ENCODE peak calls at places on chromosome 5, in nine cellular contexts. B is stimulated activated CD8-positive, alpha-beta memory T cell treated with anti-CD3 and anti-CD28 coated beads, Interleukin-4, amount 100 ng/mL, for 4 hours; K is Kasumi-1; I is osteocyte; M is A549; Y is T follicular helper cell; A is body of pancreas; R is ELF-1; J is HT1080. Q is an unnamed sample.

GRCh38 chr5:53302524-53302923 is 177.9 kb upstream of the FST start:
- DNase-seq in A (no peak), I (no peak), R (no peak), Y (no peak), M (no peak), B (no peak), J (no peak), K (no peak), Q (no peak)

GRCh38 chr5:84259221-84260045 is 125.2 kb downstream of the EDIL3 start:
- DNase-seq in J (no peak), A (no peak), K (no peak), B (no peak), Y (no peak), I (no peak), R (no peak), M (no peak), Q (no peak)

GRCh38 chr5:92703991-92704390 is 877.0 kb downstream of the NR2F1-AS1 start:
- DNase-seq in I (no peak), A (no peak), K (no peak), Y (no peak), J (no peak), M (no peak), B (no peak), R (no peak), Q (no peak)

GRCh38 chr5:167565555-167565954 is 725.9 kb upstream of the WWC1 start:
- DNase-seq in A (no peak), J (peak), K (no peak), B (no peak), Y (no peak), M (peak), R (no peak), I (no peak), Q (peak)

GRCh38 chr5:34789021-34789531 is 49.9 kb upstream of the TTC23L start:
- DNase-seq in A (peak), R (no peak), Y (no peak), I (no peak), B (no peak), J (peak), M (no peak), K (no peak), Q (no peak)

GRCh38 chr5:175652741-175653663 is 4.9 kb upstream of the HRH2 start:
- DNase-seq in B (peak), I (no peak), K (peak), M (no peak), J (peak), Y (peak), A (no peak), R (no peak), Q (no peak)

GRCh38 chr5:180777475-180777874 is 25.1 kb downstream of the MGAT1 start:
- DNase-seq in B (no peak), I (no peak), K (no peak), J (no peak), R (no peak), M (no peak), A (no peak), Y (no peak), Q (no peak)

GRCh38 chr5:6837519-6838110 is 124.4 kb downstream of the TENT4A start:
- DNase-seq in I (no peak), J (peak), R (peak), K (peak), M (peak), A (no peak), Y (no peak), B (no peak), Q (peak)

GRCh38 chr5:90066920-90067319 is 342.6 kb downstream of the CETN3 start:
- DNase-seq in K (no peak), A (no peak), J (no peak), Y (no peak), M (no peak), B (no peak), R (no peak), I (no peak), Q (no peak)

Q was measured in PC-3.